ENCODE peak calls at places on chromosomes 11 and 22, in four cellular contexts. One of them, this sample, is unnamed.

GRCh38 chr11:61917357-61918109 is at the start of gene RAB3IL1:
- DNase-seq in heart left ventricle: peak
- DNase-seq in IMR-90: no peak
- DNase-seq in MCF 10A: no peak
- DNase-seq in this sample: no peak

GRCh38 chr11:69524291-69524882 is 42.9 kb downstream of the LINC01488 start:
- DNase-seq in heart left ventricle: no peak
- DNase-seq in IMR-90: peak
- DNase-seq in MCF 10A: peak
- DNase-seq in this sample: no peak

GRCh38 chr11:28679795-28680194 is 571.6 kb downstream of the METTL15 start:
- DNase-seq in heart left ventricle: no peak
- DNase-seq in IMR-90: peak
- DNase-seq in MCF 10A: peak
- DNase-seq in this sample: peak

GRCh38 chr22:17412232-17412631 is 43.0 kb downstream of the CECR2 start:
- DNase-seq in heart left ventricle: no peak
- DNase-seq in IMR-90: no peak
- DNase-seq in MCF 10A: no peak
- DNase-seq in this sample: no peak

GRCh38 chr11:125070699-125071254 is 7.7 kb downstream of the SLC37A2 start:
- DNase-seq in heart left ventricle: no peak
- DNase-seq in IMR-90: peak
- DNase-seq in MCF 10A: peak
- DNase-seq in this sample: no peak

GRCh38 chr22:47328550-47329243 is 566.2 kb downstream of the TBC1D22A start:
- DNase-seq in heart left ventricle: no peak
- DNase-seq in IMR-90: peak
- DNase-seq in MCF 10A: peak
- DNase-seq in this sample: peak

GRCh38 chr22:46545041-46545796 is 7.8 kb upstream of the CELSR1 start:
- DNase-seq in heart left ventricle: no peak
- DNase-seq in IMR-90: peak
- DNase-seq in MCF 10A: no peak
- DNase-seq in this sample: no peak

GRCh38 chr11:32374261-32374711 is 61.1 kb downstream of the WT1 start:
- DNase-seq in heart left ventricle: no peak
- DNase-seq in IMR-90: peak
- DNase-seq in MCF 10A: peak
- DNase-seq in this sample: no peak

GRCh38 chr11:115215694-115216615 is 288.3 kb downstream of the CADM1 start:
- DNase-seq in heart left ventricle: no peak
- DNase-seq in IMR-90: no peak
- DNase-seq in MCF 10A: peak
- DNase-seq in this sample: no peak
- TF ChIP-seq CTCF in heart left ventricle: no peak
- TF ChIP-seq CTCF in IMR-90: peak
- TF ChIP-seq CTCF in MCF 10A: peak
- TF ChIP-seq CTCF in this sample: peak

GRCh38 chr22:37549704-37550059 is 10.6 kb upstream of the CDC42EP1 start:
- DNase-seq in heart left ventricle: no peak
- DNase-seq in IMR-90: peak
- DNase-seq in MCF 10A: peak
- DNase-seq in this sample: no peak
- TF ChIP-seq CTCF in heart left ventricle: peak
- TF ChIP-seq CTCF in IMR-90: peak
- TF ChIP-seq CTCF in MCF 10A: no peak
- TF ChIP-seq CTCF in this sample: peak

GRCh38 chr11:120337133-120337895 is 1.1 kb downstream of the ARHGEF12 start:
- DNase-seq in heart left ventricle: no peak
- DNase-seq in IMR-90: no peak
- DNase-seq in MCF 10A: no peak
- DNase-seq in this sample: no peak

GRCh38 chr11:120336641-120337132 is 474 bp downstream of the ARHGEF12 start:
- DNase-seq in heart left ventricle: peak
- DNase-seq in IMR-90: peak
- DNase-seq in MCF 10A: peak
- DNase-seq in this sample: no peak

GRCh38 chr11:120334894-120335462 is 1.2 kb upstream of the ARHGEF12 start:
- DNase-seq in heart left ventricle: no peak
- DNase-seq in IMR-90: peak
- DNase-seq in MCF 10A: peak
- DNase-seq in this sample: peak

GRCh38 chr11:120335596-120335927 is 651 bp upstream of the ARHGEF12 start:
- DNase-seq in heart left ventricle: no peak
- DNase-seq in IMR-90: peak
- DNase-seq in MCF 10A: no peak
- DNase-seq in this sample: no peak

GRCh38 chr11:120335928-120336640 is at the start of gene ARHGEF12:
- DNase-seq in heart left ventricle: peak
- DNase-seq in IMR-90: peak
- DNase-seq in MCF 10A: peak
- DNase-seq in this sample: peak
- TF ChIP-seq CTCF in heart left ventricle: peak
- TF ChIP-seq CTCF in IMR-90: peak
- TF ChIP-seq CTCF in MCF 10A: no peak
- TF ChIP-seq CTCF in this sample: peak

DNA sequence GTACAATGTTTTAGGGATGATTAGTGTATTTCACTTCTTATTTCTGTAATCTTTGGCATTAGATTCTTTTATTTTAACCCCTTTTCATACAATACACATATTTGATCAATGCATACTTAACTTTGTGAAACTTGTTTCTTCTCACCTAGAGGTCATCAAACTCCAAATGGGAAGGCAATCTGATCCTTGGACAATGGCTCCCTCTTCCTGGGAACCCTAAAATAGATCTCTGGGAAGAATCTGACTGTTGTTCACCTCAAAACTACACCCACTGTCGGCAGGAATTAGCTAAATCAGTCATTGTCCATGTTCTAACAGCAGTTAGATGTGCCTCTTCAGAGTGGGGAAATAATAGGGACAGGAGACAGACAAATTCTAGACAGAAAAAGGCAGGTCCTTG is 707.4 kb upstream of the CHORDC1 start:
- DNase-seq in heart left ventricle: no peak
- DNase-seq in IMR-90: no peak
- DNase-seq in MCF 10A: no peak
- DNase-seq in this sample: no peak
- TF ChIP-seq CTCF in heart left ventricle: no peak
- TF ChIP-seq CTCF in IMR-90: no peak
- TF ChIP-seq CTCF in MCF 10A: no peak
- TF ChIP-seq CTCF in this sample: no peak

DNA sequence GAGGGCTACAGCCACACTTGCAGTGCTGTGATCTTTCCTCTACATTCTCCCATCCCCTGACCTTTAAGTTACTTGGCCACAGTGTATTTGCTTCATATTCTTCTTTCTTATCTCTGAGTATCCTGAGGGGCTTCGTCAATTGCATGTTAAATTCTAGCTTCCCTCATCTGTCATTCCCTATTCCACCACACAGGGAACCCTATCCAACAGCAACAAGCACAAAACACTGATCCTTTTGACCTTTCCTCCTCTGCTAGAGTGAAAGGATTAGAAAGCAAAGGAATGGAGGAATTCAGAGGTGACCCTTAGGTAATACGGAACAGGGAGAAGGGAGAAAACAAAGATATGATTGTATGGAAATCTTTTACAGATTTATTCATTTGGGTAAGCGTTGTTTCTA is 1061.7 kb upstream of the TENM4 start:
- DNase-seq in heart left ventricle: no peak
- DNase-seq in IMR-90: no peak
- DNase-seq in MCF 10A: no peak
- DNase-seq in this sample: no peak
- TF ChIP-seq CTCF in heart left ventricle: no peak
- TF ChIP-seq CTCF in IMR-90: no peak
- TF ChIP-seq CTCF in MCF 10A: no peak
- TF ChIP-seq CTCF in this sample: no peak